ENCODE peak calls at places on chromosomes 7 and 10, in seven cellular contexts. One of them, this sample, is unnamed.

GRCh38 chr10:31940839-31941653 is 12.4 kb upstream of the ARHGAP12 start:
- DNase-seq in spleen: no peak
- DNase-seq in tibial artery: no peak
- DNase-seq in fibroblast of lung: peak; percentile 96
- DNase-seq in vagina: no peak
- DNase-seq in IMR-90: peak; percentile 95
- DNase-seq in adrenal gland: peak; percentile 74
- DNase-seq in this sample: no peak

GRCh38 chr10:55629792-55630490 is 731.1 kb downstream of the ZWINT start:
- DNase-seq in spleen: peak; percentile 70
- DNase-seq in IMR-90: peak; percentile 4
- DNase-seq in fibroblast of lung: peak; percentile 51
- DNase-seq in vagina: no peak
- DNase-seq in adrenal gland: peak; percentile 76
- DNase-seq in tibial artery: no peak
- DNase-seq in this sample: peak; percentile 76

GRCh38 chr7:106329971-106330733 is 45.4 kb upstream of the NAMPT start:
- DNase-seq in spleen: no peak
- DNase-seq in tibial artery: no peak
- DNase-seq in fibroblast of lung: peak; percentile 82
- DNase-seq in adrenal gland: peak; percentile 30
- DNase-seq in vagina: no peak
- DNase-seq in IMR-90: peak; percentile 79
- DNase-seq in this sample: no peak

GRCh38 chr7:84256481-84256880 is 61.9 kb upstream of the SEMA3A start:
- DNase-seq in adrenal gland: no peak
- DNase-seq in fibroblast of lung: no peak
- DNase-seq in tibial artery: no peak
- DNase-seq in vagina: no peak
- DNase-seq in spleen: no peak
- DNase-seq in IMR-90: peak; percentile 55
- DNase-seq in this sample: no peak

GRCh38 chr10:62454696-62455451 is 80.7 kb downstream of the ZNF365 start:
- DNase-seq in adrenal gland: no peak
- DNase-seq in spleen: no peak
- DNase-seq in fibroblast of lung: peak; percentile 91
- DNase-seq in vagina: no peak
- DNase-seq in IMR-90: peak; percentile 56
- DNase-seq in tibial artery: peak; percentile 72
- DNase-seq in this sample: no peak

GRCh38 chr7:133985300-133985699 is 141.8 kb upstream of the LRGUK start:
- DNase-seq in adrenal gland: no peak
- DNase-seq in vagina: no peak
- DNase-seq in spleen: no peak
- DNase-seq in IMR-90: no peak
- DNase-seq in fibroblast of lung: no peak
- DNase-seq in tibial artery: no peak
- DNase-seq in this sample: no peak

GRCh38 chr10:130982802-130983201 is 328.7 kb downstream of the TCERG1L start:
- DNase-seq in IMR-90: no peak
- DNase-seq in fibroblast of lung: no peak
- DNase-seq in vagina: no peak
- DNase-seq in adrenal gland: no peak
- DNase-seq in tibial artery: no peak
- DNase-seq in spleen: no peak
- DNase-seq in this sample: no peak

GRCh38 chr7:97541188-97541587 is 190.7 kb upstream of the TAC1 start:
- DNase-seq in adrenal gland: no peak
- DNase-seq in fibroblast of lung: no peak
- DNase-seq in tibial artery: no peak
- DNase-seq in spleen: no peak
- DNase-seq in IMR-90: no peak
- DNase-seq in vagina: no peak
- DNase-seq in this sample: no peak

GRCh38 chr10:131183546-131184045 is 127.9 kb downstream of the TCERG1L start:
- DNase-seq in IMR-90: no peak
- DNase-seq in adrenal gland: no peak
- DNase-seq in vagina: no peak
- DNase-seq in spleen: peak; percentile 38
- DNase-seq in fibroblast of lung: no peak
- DNase-seq in tibial artery: peak; percentile 34
- DNase-seq in this sample: no peak

GRCh38 chr10:60141916-60142559 is 235.7 kb upstream of the CCDC6 start:
- DNase-seq in IMR-90: no peak
- DNase-seq in spleen: no peak
- DNase-seq in adrenal gland: no peak
- DNase-seq in tibial artery: no peak
- DNase-seq in fibroblast of lung: no peak
- DNase-seq in vagina: no peak
- DNase-seq in this sample: no peak

GRCh38 chr7:19970514-19970913 is 197.1 kb upstream of the TMEM196 start:
- DNase-seq in adrenal gland: no peak
- DNase-seq in tibial artery: no peak
- DNase-seq in vagina: no peak
- DNase-seq in fibroblast of lung: no peak
- DNase-seq in spleen: no peak
- DNase-seq in IMR-90: no peak
- DNase-seq in this sample: no peak

GRCh38 chr7:20183086-20183485 is 34.1 kb downstream of the MACC1 start:
- DNase-seq in tibial artery: no peak
- DNase-seq in vagina: no peak
- DNase-seq in adrenal gland: no peak
- DNase-seq in spleen: no peak
- DNase-seq in IMR-90: no peak
- DNase-seq in fibroblast of lung: peak; percentile 37
- DNase-seq in this sample: no peak

GRCh38 chr10:119357389-119358139 is 150.2 kb downstream of the GRK5 start:
- DNase-seq in fibroblast of lung: peak; percentile 34
- DNase-seq in spleen: peak; percentile 65
- DNase-seq in IMR-90: no peak
- DNase-seq in vagina: no peak
- DNase-seq in adrenal gland: no peak
- DNase-seq in tibial artery: no peak
- DNase-seq in this sample: no peak
- TF ChIP-seq CTCF in fibroblast of lung: no peak
- TF ChIP-seq CTCF in spleen: no peak
- TF ChIP-seq CTCF in IMR-90: no peak
- TF ChIP-seq CTCF in vagina: no peak
- TF ChIP-seq CTCF in adrenal gland: no peak
- TF ChIP-seq CTCF in tibial artery: no peak
- TF ChIP-seq CTCF in this sample: no peak

DNA sequence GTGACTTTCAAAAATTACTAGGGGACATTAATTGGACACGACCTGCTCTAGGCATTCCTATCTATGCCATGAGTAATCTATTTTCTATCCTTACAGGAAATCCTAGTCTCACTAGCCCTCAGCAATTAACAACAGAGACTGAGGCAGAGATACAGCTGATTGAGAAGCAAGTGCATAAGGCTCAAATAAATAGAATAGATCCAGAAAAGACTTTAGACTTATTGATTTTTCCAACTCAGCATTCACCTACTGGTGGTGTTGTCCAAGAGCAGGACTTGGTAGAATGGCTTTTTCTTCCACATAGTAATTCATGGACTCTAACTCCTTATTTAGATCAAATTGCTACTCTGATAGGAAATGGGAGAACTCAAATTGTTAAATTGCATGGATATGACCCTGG is 148.0 kb downstream of the ZNF33B start:
- DNase-seq in adrenal gland: no peak
- DNase-seq in spleen: no peak
- DNase-seq in IMR-90: no peak
- DNase-seq in fibroblast of lung: no peak
- DNase-seq in vagina: no peak
- DNase-seq in tibial artery: no peak
- DNase-seq in this sample: no peak
- H3K36me3 ChIP-seq in adrenal gland: no peaks in the 10 kb centered on the region
- H3K36me3 ChIP-seq in spleen: no peaks in the 10 kb centered on the region
- H3K36me3 ChIP-seq in IMR-90: no peaks in the 10 kb centered on the region
- H3K36me3 ChIP-seq in fibroblast of lung: no peaks in the 10 kb centered on the region
- H3K36me3 ChIP-seq in vagina: no peaks in the 10 kb centered on the region
- H3K36me3 ChIP-seq in tibial artery: no peaks in the 10 kb centered on the region
- H3K36me3 ChIP-seq in this sample: no peaks in the 10 kb centered on the region

DNA sequence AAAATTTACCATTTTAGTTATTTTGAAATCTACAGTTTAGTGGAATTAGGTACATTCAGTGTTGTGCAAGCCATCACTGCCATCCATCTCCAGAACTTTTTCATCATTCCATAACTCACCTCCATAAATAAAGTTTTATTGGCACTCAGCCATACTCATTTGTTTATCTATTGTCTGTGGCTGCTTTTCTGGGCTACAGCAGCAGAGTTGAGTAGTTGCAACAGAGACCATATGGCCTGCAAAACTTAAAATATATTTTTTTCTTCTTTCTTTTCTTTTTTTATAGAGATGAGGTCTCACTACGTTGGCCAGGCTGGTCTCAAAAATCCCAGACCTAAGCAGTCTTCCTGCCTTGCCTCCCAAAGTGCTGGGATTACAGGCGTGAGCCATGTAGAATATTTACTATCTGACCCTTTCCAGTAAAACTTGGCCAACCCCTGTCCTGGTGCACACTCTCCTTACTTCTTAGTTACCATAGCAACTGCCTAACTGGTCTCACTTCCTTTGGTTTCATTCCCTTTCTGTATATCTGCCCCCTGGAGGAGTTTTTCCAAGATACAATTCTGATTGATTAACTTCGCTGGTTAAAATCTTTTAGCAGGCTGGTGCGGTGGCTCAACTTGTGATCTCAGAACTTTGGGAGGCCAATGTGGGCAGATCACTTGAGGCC is 133.2 kb downstream of the CUX1 start:
- DNase-seq in spleen: no peak
- DNase-seq in IMR-90: peak; percentile 78
- DNase-seq in tibial artery: no peak
- DNase-seq in vagina: no peak
- DNase-seq in fibroblast of lung: peak; percentile 71
- DNase-seq in adrenal gland: no peak
- DNase-seq in this sample: no peak
- TF ChIP-seq CTCF in spleen: no peak
- TF ChIP-seq CTCF in IMR-90: peak; percentile 45
- TF ChIP-seq CTCF in tibial artery: no peak
- TF ChIP-seq CTCF in vagina: no peak
- TF ChIP-seq CTCF in fibroblast of lung: peak; percentile 28
- TF ChIP-seq CTCF in adrenal gland: peak; percentile 26
- TF ChIP-seq CTCF in this sample: no peak

GRCh38 chr10:70160798-70161197 is 9.5 kb downstream of the SAR1A start:
- DNase-seq in spleen: no peak
- DNase-seq in fibroblast of lung: no peak
- DNase-seq in tibial artery: no peak
- DNase-seq in adrenal gland: no peak
- DNase-seq in IMR-90: no peak
- DNase-seq in vagina: no peak
- DNase-seq in this sample: no peak
- H3K36me3 ChIP-seq in spleen: peaks cover 62% of the 10 kb centered on the region
- H3K36me3 ChIP-seq in fibroblast of lung: peaks cover 7% of the 10 kb centered on the region
- H3K36me3 ChIP-seq in tibial artery: peaks cover 24% of the 10 kb centered on the region
- H3K36me3 ChIP-seq in adrenal gland: no peaks in the 10 kb centered on the region
- H3K36me3 ChIP-seq in IMR-90: peaks cover 36% of the 10 kb centered on the region
- H3K36me3 ChIP-seq in vagina: peaks cover 57% of the 10 kb centered on the region
- H3K36me3 ChIP-seq in this sample: peaks cover 65% of the 10 kb centered on the region

GRCh38 chr10:122374859-122375721 is 582 bp downstream of the PLEKHA1 start:
- DNase-seq in tibial artery: peak; percentile 80
- DNase-seq in vagina: no peak
- DNase-seq in fibroblast of lung: peak; percentile 69
- DNase-seq in IMR-90: peak; percentile 47
- DNase-seq in adrenal gland: peak; percentile 57
- DNase-seq in spleen: peak; percentile 92
- DNase-seq in this sample: peak; percentile 53
- TF ChIP-seq CTCF in tibial artery: no peak
- TF ChIP-seq CTCF in vagina: no peak
- TF ChIP-seq CTCF in fibroblast of lung: no peak
- TF ChIP-seq CTCF in IMR-90: no peak
- TF ChIP-seq CTCF in adrenal gland: no peak
- TF ChIP-seq CTCF in spleen: no peak
- TF ChIP-seq CTCF in this sample: no peak

GRCh38 chr7:151129141-151129835 is 38.2 kb downstream of the GBX1 start:
- DNase-seq in vagina: no peak
- DNase-seq in tibial artery: no peak
- DNase-seq in fibroblast of lung: no peak
- DNase-seq in adrenal gland: no peak
- DNase-seq in IMR-90: no peak
- DNase-seq in spleen: no peak
- DNase-seq in this sample: no peak
- H3K36me3 ChIP-seq in vagina: peaks cover 59% of the 10 kb centered on the region
- H3K36me3 ChIP-seq in tibial artery: peaks cover 23% of the 10 kb centered on the region
- H3K36me3 ChIP-seq in fibroblast of lung: peaks cover 19% of the 10 kb centered on the region
- H3K36me3 ChIP-seq in adrenal gland: no peaks in the 10 kb centered on the region
- H3K36me3 ChIP-seq in IMR-90: peaks cover 75% of the 10 kb centered on the region
- H3K36me3 ChIP-seq in spleen: peaks cover 40% of the 10 kb centered on the region
- H3K36me3 ChIP-seq in this sample: peaks cover 72% of the 10 kb centered on the region

GRCh38 chr7:54843961-54844360 is 85.0 kb upstream of the SEC61G start:
- DNase-seq in IMR-90: no peak
- DNase-seq in adrenal gland: no peak
- DNase-seq in vagina: no peak
- DNase-seq in spleen: no peak
- DNase-seq in fibroblast of lung: no peak
- DNase-seq in tibial artery: no peak
- DNase-seq in this sample: no peak
- TF ChIP-seq CTCF in IMR-90: no peak
- TF ChIP-seq CTCF in adrenal gland: no peak
- TF ChIP-seq CTCF in vagina: no peak
- TF ChIP-seq CTCF in spleen: no peak
- TF ChIP-seq CTCF in fibroblast of lung: no peak
- TF ChIP-seq CTCF in tibial artery: no peak
- TF ChIP-seq CTCF in this sample: no peak

GRCh38 chr7:123690550-123690949 is 34.9 kb downstream of the LMOD2 start:
- DNase-seq in tibial artery: no peak
- DNase-seq in vagina: no peak
- DNase-seq in fibroblast of lung: no peak
- DNase-seq in adrenal gland: no peak
- DNase-seq in spleen: no peak
- DNase-seq in IMR-90: no peak
- DNase-seq in this sample: no peak
- H3K36me3 ChIP-seq in tibial artery: peaks cover 19% of the 10 kb centered on the region
- H3K36me3 ChIP-seq in vagina: peaks cover 32% of the 10 kb centered on the region
- H3K36me3 ChIP-seq in fibroblast of lung: peaks cover 4% of the 10 kb centered on the region
- H3K36me3 ChIP-seq in adrenal gland: no peaks in the 10 kb centered on the region
- H3K36me3 ChIP-seq in spleen: peaks cover 60% of the 10 kb centered on the region
- H3K36me3 ChIP-seq in IMR-90: peaks cover 10% of the 10 kb centered on the region
- H3K36me3 ChIP-seq in this sample: peaks cover 45% of the 10 kb centered on the region

GRCh38 chr7:143321734-143322133 is 5.8 kb downstream of the CLCN1 start:
- DNase-seq in tibial artery: no peak
- DNase-seq in spleen: no peak
- DNase-seq in IMR-90: no peak
- DNase-seq in vagina: no peak
- DNase-seq in fibroblast of lung: no peak
- DNase-seq in adrenal gland: peak; percentile 33
- DNase-seq in this sample: no peak
- TF ChIP-seq CTCF in tibial artery: no peak
- TF ChIP-seq CTCF in spleen: no peak
- TF ChIP-seq CTCF in IMR-90: no peak
- TF ChIP-seq CTCF in vagina: no peak
- TF ChIP-seq CTCF in fibroblast of lung: no peak
- TF ChIP-seq CTCF in adrenal gland: no peak
- TF ChIP-seq CTCF in this sample: peak; percentile 40

DNA sequence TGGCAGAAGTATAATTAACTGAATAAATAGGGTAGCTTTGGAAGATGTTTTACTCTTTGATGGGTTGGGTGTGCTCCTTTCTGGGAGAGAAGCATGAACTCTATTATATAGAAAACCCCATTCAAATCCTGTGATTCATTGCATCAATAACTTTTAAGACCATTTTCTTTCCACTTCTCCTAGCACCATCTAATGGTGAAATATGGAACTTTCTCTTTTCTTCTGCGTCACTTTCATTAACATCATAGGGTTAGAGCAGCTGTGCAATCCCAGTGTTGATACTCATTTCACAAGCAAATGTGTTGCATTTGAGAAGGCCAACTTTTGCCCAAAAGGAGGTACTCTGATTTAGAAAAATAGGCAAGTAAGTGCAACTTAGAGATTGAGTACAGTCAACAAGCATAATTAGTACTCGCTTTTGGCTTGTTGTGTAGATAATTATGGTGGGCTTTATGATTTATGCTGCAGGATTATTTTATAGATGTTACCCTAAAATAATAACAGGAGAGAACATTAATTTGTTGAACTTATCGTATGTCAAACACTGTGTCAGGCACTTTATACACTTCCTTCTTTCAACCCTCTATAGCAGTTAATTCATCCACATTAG is 92.9 kb downstream of the CPED1 start:
- DNase-seq in adrenal gland: no peak
- DNase-seq in IMR-90: peak; percentile 85
- DNase-seq in tibial artery: no peak
- DNase-seq in spleen: no peak
- DNase-seq in fibroblast of lung: peak; percentile 62
- DNase-seq in vagina: no peak
- DNase-seq in this sample: no peak
- H3K36me3 ChIP-seq in adrenal gland: no peaks in the 10 kb centered on the region
- H3K36me3 ChIP-seq in IMR-90: no peaks in the 10 kb centered on the region
- H3K36me3 ChIP-seq in tibial artery: no peaks in the 10 kb centered on the region
- H3K36me3 ChIP-seq in spleen: no peaks in the 10 kb centered on the region
- H3K36me3 ChIP-seq in fibroblast of lung: no peaks in the 10 kb centered on the region
- H3K36me3 ChIP-seq in vagina: no peaks in the 10 kb centered on the region
- H3K36me3 ChIP-seq in this sample: no peaks in the 10 kb centered on the region